ENCODE peak calls at places on chromosomes 11 and 22, in seven cellular contexts. S is psoas muscle, G is kidney, T is HCT116, M is IMR-90, P is fibroblast of lung, J is SK-N-SH. E is an unnamed sample.

GRCh38 chr22:27405672-27406388 is 395.7 kb downstream of the MN1 start:
- DNase-seq in S (peak), G (no peak), T (peak), M (peak), P (no peak), J (peak), E (peak)

GRCh38 chr11:46655631-46656030 is 38.3 kb downstream of the ATG13 start:
- DNase-seq in S (no peak), G (no peak), T (no peak), M (no peak), P (no peak), J (no peak), E (no peak)

GRCh38 chr11:78192223-78192719 is 3.6 kb downstream of the USP35 start:
- DNase-seq in S (no peak), G (no peak), T (no peak), M (no peak), P (no peak), J (no peak), E (no peak)

GRCh38 chr11:6297831-6298230 is 22.5 kb downstream of the CAVIN3 start:
- DNase-seq in S (no peak), G (no peak), T (no peak), M (no peak), P (no peak), J (no peak), E (no peak)

GRCh38 chr11:121464352-121464946 is 11.7 kb upstream of the SORL1-AS1 start:
- DNase-seq in S (peak), G (peak), T (peak), M (peak), P (peak), J (peak), E (no peak)

GRCh38 chr11:111454561-111455192 is 57.5 kb downstream of the BTG4 start:
- DNase-seq in S (no peak), G (no peak), T (no peak), M (peak), P (peak), J (peak), E (no peak)

GRCh38 chr11:116148056-116148455 is 624.7 kb downstream of the BUD13 start:
- DNase-seq in S (no peak), G (no peak), T (no peak), M (no peak), P (no peak), J (no peak), E (no peak)

GRCh38 chr22:21688706-21689381 is 23.0 kb downstream of the PPIL2 start:
- DNase-seq in S (no peak), G (no peak), T (no peak), M (no peak), P (no peak), J (no peak), E (no peak)

GRCh38 chr11:65887723-65888162 is 528 bp downstream of the FIBP start:
- DNase-seq in S (no peak), G (no peak), T (no peak), M (peak), P (no peak), J (no peak), E (no peak)

GRCh38 chr11:118241191-118242098 is 10.7 kb downstream of the MPZL3 start:
- DNase-seq in S (no peak), G (no peak), T (peak), M (no peak), P (peak), J (no peak), E (no peak)

GRCh38 chr11:127674754-127675153 is 674.2 kb upstream of the KIRREL3 start:
- DNase-seq in S (no peak), G (no peak), T (no peak), M (no peak), P (no peak), J (no peak), E (no peak)

GRCh38 chr11:12232160-12232559 is 121.8 kb downstream of the MICAL2 start:
- DNase-seq in S (no peak), G (no peak), T (no peak), M (peak), P (peak), J (no peak), E (no peak)

GRCh38 chr22:22099833-22100812 is 117.5 kb upstream of the TOP3B start:
- DNase-seq in S (no peak), G (no peak), T (peak), M (peak), P (no peak), J (no peak), E (no peak)

GRCh38 chr11:120401506-120401905 is 65.3 kb downstream of the ARHGEF12 start:
- DNase-seq in S (no peak), G (no peak), T (no peak), M (no peak), P (peak), J (no peak), E (no peak)

GRCh38 chr11:69166186-69167115 is 10.7 kb downstream of the SMIM38 start:
- DNase-seq in S (no peak), G (no peak), T (peak), M (peak), P (peak), J (peak), E (no peak)

GRCh38 chr11:73404048-73404447 is 27.8 kb downstream of the RELT start:
- DNase-seq in S (peak), G (no peak), T (peak), M (peak), P (no peak), J (peak), E (no peak)

GRCh38 chr11:126647735-126648134 is 292.2 kb downstream of the ST3GAL4 start:
- DNase-seq in S (no peak), G (no peak), T (peak), M (peak), P (peak), J (no peak), E (no peak)

GRCh38 chr22:49976439-49977175 is 16.0 kb downstream of the PIM3 start:
- DNase-seq in S (no peak), G (no peak), T (no peak), M (no peak), P (no peak), J (peak), E (peak)

GRCh38 chr11:69474736-69475135 is 6.7 kb upstream of the LINC01488 start:
- DNase-seq in S (no peak), G (peak), T (no peak), M (no peak), P (no peak), J (no peak), E (no peak)

GRCh38 chr22:41445171-41446056 is 1.2 kb downstream of the TOB2 start:
- DNase-seq in S (no peak), G (peak), T (no peak), M (no peak), P (no peak), J (no peak), E (no peak)

GRCh38 chr22:32684822-32685187 is 116.7 kb upstream of the TIMP3 start:
- DNase-seq in S (no peak), G (no peak), T (no peak), M (peak), P (peak), J (no peak), E (no peak)

GRCh38 chr11:1119282-1120146 is 38.2 kb upstream of the MUC5AC start:
- DNase-seq in S (no peak), G (peak), T (no peak), M (no peak), P (no peak), J (peak), E (peak)

GRCh38 chr11:82899957-82900276 is 313 bp downstream of the PRCP start:
- DNase-seq in S (no peak), G (no peak), T (no peak), M (no peak), P (peak), J (peak), E (no peak)

GRCh38 chr22:36252754-36253522 is at the start of gene APOL1:
- DNase-seq in S (no peak), G (peak), T (no peak), M (peak), P (no peak), J (no peak), E (peak)

GRCh38 chr22:31123292-31123602 is 481 bp downstream of the INPP5J start:
- DNase-seq in S (no peak), G (no peak), T (no peak), M (no peak), P (no peak), J (no peak), E (no peak)
- H3K4me3 ChIP-seq in S (peak), G (peak), T (peak), M (peak), P (peak), J (peak), E (peak)

GRCh38 chr11:94926698-94927237 is 46.6 kb downstream of the CWC15 start:
- DNase-seq in S (peak), G (peak), T (no peak), M (peak), P (peak), J (peak), E (peak)

GRCh38 chr11:94926271-94926625 is 47.1 kb downstream of the CWC15 start:
- DNase-seq in S (no peak), G (no peak), T (no peak), M (peak), P (peak), J (no peak), E (no peak)

GRCh38 chr11:94925422-94926270 is 47.7 kb downstream of the CWC15 start:
- DNase-seq in S (no peak), G (no peak), T (no peak), M (no peak), P (no peak), J (no peak), E (no peak)

GRCh38 chr11:94922675-94923347 is 50.5 kb downstream of the CWC15 start:
- DNase-seq in S (no peak), G (no peak), T (no peak), M (no peak), P (no peak), J (no peak), E (no peak)

GRCh38 chr11:94924074-94925031 is 49.0 kb downstream of the CWC15 start:
- DNase-seq in S (no peak), G (no peak), T (no peak), M (peak), P (no peak), J (peak), E (no peak)
- H3K27ac ChIP-seq in S (no peak), G (peak), T (no peak), M (peak), P (peak), J (peak), E (peak)

GRCh38 chr22:37310075-37310606 is 27.8 kb downstream of the CYTH4 start:
- DNase-seq in S (no peak), G (no peak), T (no peak), M (no peak), P (no peak), J (no peak), E (no peak)
- H3K4me3 ChIP-seq in S (no peak), G (no peak), T (no peak), M (no peak), P (no peak), J (no peak), E (no peak)

DNA sequence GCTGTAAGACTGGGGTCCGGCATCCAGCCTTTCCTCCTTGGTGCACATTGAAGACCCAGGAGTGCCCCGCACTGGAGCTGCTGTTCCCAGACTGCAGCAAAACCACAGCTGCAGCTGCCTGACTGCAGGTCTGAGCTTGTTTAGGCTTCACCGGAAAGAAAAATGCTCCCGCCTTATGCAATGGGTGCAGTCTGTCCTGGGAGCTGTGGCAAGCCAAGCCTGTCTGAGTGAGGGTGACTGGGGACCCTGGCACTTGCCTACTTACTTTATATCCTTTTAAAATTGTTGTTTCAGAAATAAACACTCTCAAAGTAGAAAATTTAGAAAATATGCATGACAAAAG is 23.3 kb upstream of the CD44 start:
- DNase-seq in S (no peak), G (no peak), T (no peak), M (no peak), P (peak), J (no peak), E (no peak)
- H3K27ac ChIP-seq in S (no peak), G (no peak), T (no peak), M (no peak), P (no peak), J (no peak), E (no peak)

GRCh38 chr11:128691802-128692749 is 1.8 kb upstream of the FLI1 start:
- DNase-seq in S (no peak), G (peak), T (no peak), M (no peak), P (no peak), J (peak), E (no peak)

GRCh38 chr11:128690746-128691091 is 3.2 kb upstream of the FLI1 start:
- DNase-seq in S (no peak), G (peak), T (no peak), M (no peak), P (no peak), J (no peak), E (no peak)

GRCh38 chr11:128689586-128689945 is 4.3 kb upstream of the FLI1 start:
- DNase-seq in S (no peak), G (no peak), T (no peak), M (no peak), P (no peak), J (no peak), E (no peak)

GRCh38 chr11:128688896-128689546 is 4.9 kb upstream of the FLI1 start:
- DNase-seq in S (no peak), G (no peak), T (no peak), M (no peak), P (no peak), J (no peak), E (no peak)

GRCh38 chr11:128689946-128690745 is 3.7 kb upstream of the FLI1 start:
- DNase-seq in S (peak), G (peak), T (no peak), M (no peak), P (no peak), J (peak), E (no peak)
- H3K4me3 ChIP-seq in S (peak), G (no peak), T (no peak), M (no peak), P (no peak), J (no peak), E (peak)

GRCh38 chr11:124978316-124978715 is 24.3 kb downstream of the CCDC15 start:
- DNase-seq in S (no peak), G (no peak), T (no peak), M (no peak), P (peak), J (no peak), E (no peak)

GRCh38 chr11:124971810-124972209 is 17.8 kb downstream of the CCDC15 start:
- DNase-seq in S (no peak), G (no peak), T (no peak), M (peak), P (no peak), J (no peak), E (no peak)

GRCh38 chr11:124982043-124982442 is 28.0 kb downstream of the CCDC15 start:
- DNase-seq in S (no peak), G (no peak), T (no peak), M (no peak), P (no peak), J (no peak), E (no peak)

GRCh38 chr11:124977006-124977405 is 23.0 kb downstream of the CCDC15 start:
- DNase-seq in S (no peak), G (no peak), T (no peak), M (no peak), P (no peak), J (no peak), E (no peak)
- H3K27ac ChIP-seq in S (no peak), G (no peak), T (no peak), M (no peak), P (no peak), J (no peak), E (no peak)

DNA sequence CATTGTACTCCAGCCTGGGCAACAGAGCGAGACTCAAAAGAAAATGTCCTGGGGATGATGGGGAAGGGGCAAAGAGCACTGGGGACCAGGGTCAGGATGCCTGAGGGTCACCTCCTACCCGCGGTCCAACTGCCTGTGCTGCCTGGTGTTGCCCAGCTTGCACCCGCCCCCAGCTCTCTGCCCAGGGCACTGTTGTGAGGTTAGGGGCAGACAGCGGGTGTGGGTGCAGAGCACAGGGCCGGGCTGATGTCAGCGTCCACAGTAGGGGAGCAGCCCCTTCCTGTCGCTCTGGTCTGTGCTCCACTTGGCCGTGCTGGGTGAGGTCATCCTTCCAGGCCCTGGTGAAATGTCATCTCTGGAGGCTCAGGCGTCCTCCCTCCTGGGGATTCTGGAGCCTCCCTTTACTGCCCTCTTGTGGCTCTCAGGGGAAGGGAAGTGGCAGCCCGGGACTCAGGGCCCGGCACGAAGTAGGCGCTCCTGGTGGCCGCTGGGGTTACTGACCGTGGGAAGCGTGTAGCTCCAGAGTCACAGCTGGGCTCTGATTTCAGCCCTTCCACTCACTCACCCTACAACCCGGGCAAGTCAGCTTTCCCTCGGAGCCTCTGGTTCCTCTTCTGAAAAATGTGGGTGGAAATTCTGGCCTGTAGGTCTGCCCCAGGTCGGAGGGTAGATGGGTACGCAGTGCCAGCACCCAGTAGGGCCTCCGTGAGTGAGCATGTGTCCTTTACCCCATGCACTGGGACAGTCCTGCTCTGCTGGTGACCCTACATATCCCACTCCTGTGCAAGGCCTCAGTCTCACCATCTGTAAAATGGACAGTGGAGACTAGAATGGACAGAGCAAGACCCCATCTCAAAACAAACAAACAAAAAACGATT is 17.3 kb upstream of the PRR5 start:
- DNase-seq in S (peak), G (peak), T (peak), M (peak), P (peak), J (peak), E (peak)
- H3K4me3 ChIP-seq in S (no peak), G (no peak), T (peak), M (no peak), P (no peak), J (no peak), E (no peak)